ENCODE peak calls at places on chromosomes 6 and 20, in eight cellular contexts. One of them, this sample, is unnamed.

GRCh38 chr6:22828179-22829062 is 259.1 kb downstream of the HDGFL1 start:
- DNase-seq in Calu3: peak
- DNase-seq in NB4: peak
- DNase-seq in astrocyte of the spinal cord: peak
- DNase-seq in GM13976: no peak
- DNase-seq in WTC11: peak
- DNase-seq in activated B cell treated with CpG ODN at 0.5 μM for 24 hours: no peak
- DNase-seq in HCT116: peak
- DNase-seq in this sample: peak

GRCh38 chr6:34059914-34060313 is 86.0 kb downstream of the GRM4 start:
- DNase-seq in HCT116: no peak
- DNase-seq in NB4: no peak
- DNase-seq in astrocyte of the spinal cord: no peak
- DNase-seq in GM13976: no peak
- DNase-seq in WTC11: no peak
- DNase-seq in activated B cell treated with CpG ODN at 0.5 μM for 24 hours: no peak
- DNase-seq in Calu3: no peak
- DNase-seq in this sample: no peak

GRCh38 chr20:7399114-7399513 is 541.1 kb downstream of the HAO1 start:
- DNase-seq in activated B cell treated with CpG ODN at 0.5 μM for 24 hours: no peak
- DNase-seq in Calu3: no peak
- DNase-seq in HCT116: no peak
- DNase-seq in GM13976: no peak
- DNase-seq in astrocyte of the spinal cord: no peak
- DNase-seq in NB4: no peak
- DNase-seq in WTC11: no peak
- DNase-seq in this sample: no peak

GRCh38 chr6:152356659-152357058 is 280.5 kb downstream of the SYNE1 start:
- DNase-seq in HCT116: peak
- DNase-seq in astrocyte of the spinal cord: peak
- DNase-seq in activated B cell treated with CpG ODN at 0.5 μM for 24 hours: no peak
- DNase-seq in NB4: peak
- DNase-seq in Calu3: no peak
- DNase-seq in GM13976: peak
- DNase-seq in WTC11: no peak
- DNase-seq in this sample: peak

GRCh38 chr6:170448745-170449144 is 104.4 kb downstream of the PSMB1 start:
- DNase-seq in Calu3: no peak
- DNase-seq in astrocyte of the spinal cord: no peak
- DNase-seq in WTC11: no peak
- DNase-seq in activated B cell treated with CpG ODN at 0.5 μM for 24 hours: no peak
- DNase-seq in NB4: no peak
- DNase-seq in GM13976: no peak
- DNase-seq in HCT116: no peak
- DNase-seq in this sample: no peak

GRCh38 chr6:25769983-25770382 is 15.4 kb downstream of the SLC17A4 start:
- DNase-seq in Calu3: peak
- DNase-seq in GM13976: no peak
- DNase-seq in activated B cell treated with CpG ODN at 0.5 μM for 24 hours: no peak
- DNase-seq in NB4: no peak
- DNase-seq in astrocyte of the spinal cord: no peak
- DNase-seq in HCT116: no peak
- DNase-seq in WTC11: no peak
- DNase-seq in this sample: peak

GRCh38 chr6:163323719-163324118 is 90.8 kb upstream of the QKI start:
- DNase-seq in HCT116: no peak
- DNase-seq in NB4: no peak
- DNase-seq in Calu3: no peak
- DNase-seq in WTC11: no peak
- DNase-seq in astrocyte of the spinal cord: no peak
- DNase-seq in activated B cell treated with CpG ODN at 0.5 μM for 24 hours: no peak
- DNase-seq in GM13976: no peak
- DNase-seq in this sample: no peak

GRCh38 chr6:54060286-54060685 is 51.0 kb upstream of the MLIP start:
- DNase-seq in activated B cell treated with CpG ODN at 0.5 μM for 24 hours: no peak
- DNase-seq in Calu3: no peak
- DNase-seq in HCT116: no peak
- DNase-seq in WTC11: no peak
- DNase-seq in GM13976: no peak
- DNase-seq in astrocyte of the spinal cord: peak
- DNase-seq in NB4: no peak
- DNase-seq in this sample: peak

GRCh38 chr6:143064996-143065683 is 4.5 kb downstream of the AIG1 start:
- DNase-seq in activated B cell treated with CpG ODN at 0.5 μM for 24 hours: no peak
- DNase-seq in NB4: peak
- DNase-seq in GM13976: no peak
- DNase-seq in astrocyte of the spinal cord: peak
- DNase-seq in Calu3: peak
- DNase-seq in HCT116: no peak
- DNase-seq in WTC11: no peak
- DNase-seq in this sample: peak

GRCh38 chr6:28633445-28634215 is 107.9 kb downstream of the GPX5 start:
- DNase-seq in WTC11: peak
- DNase-seq in Calu3: no peak
- DNase-seq in HCT116: no peak
- DNase-seq in GM13976: no peak
- DNase-seq in astrocyte of the spinal cord: no peak
- DNase-seq in NB4: no peak
- DNase-seq in activated B cell treated with CpG ODN at 0.5 μM for 24 hours: no peak
- DNase-seq in this sample: no peak

GRCh38 chr20:49233226-49233625 is 14.0 kb downstream of the DDX27 start:
- DNase-seq in activated B cell treated with CpG ODN at 0.5 μM for 24 hours: no peak
- DNase-seq in GM13976: no peak
- DNase-seq in astrocyte of the spinal cord: no peak
- DNase-seq in Calu3: no peak
- DNase-seq in WTC11: no peak
- DNase-seq in NB4: no peak
- DNase-seq in HCT116: no peak
- DNase-seq in this sample: no peak

GRCh38 chr6:137700751-137701477 is 166.1 kb upstream of the TNFAIP3 start:
- DNase-seq in activated B cell treated with CpG ODN at 0.5 μM for 24 hours: no peak
- DNase-seq in GM13976: no peak
- DNase-seq in HCT116: no peak
- DNase-seq in Calu3: no peak
- DNase-seq in astrocyte of the spinal cord: no peak
- DNase-seq in NB4: no peak
- DNase-seq in WTC11: no peak
- DNase-seq in this sample: no peak

GRCh38 chr6:64230530-64230929 is 594.9 kb downstream of the PHF3 start:
- DNase-seq in Calu3: no peak
- DNase-seq in activated B cell treated with CpG ODN at 0.5 μM for 24 hours: no peak
- DNase-seq in NB4: no peak
- DNase-seq in WTC11: no peak
- DNase-seq in GM13976: no peak
- DNase-seq in HCT116: no peak
- DNase-seq in astrocyte of the spinal cord: no peak
- DNase-seq in this sample: no peak

GRCh38 chr6:78538002-78538401 is 329.3 kb upstream of the IRAK1BP1 start:
- DNase-seq in astrocyte of the spinal cord: no peak
- DNase-seq in activated B cell treated with CpG ODN at 0.5 μM for 24 hours: no peak
- DNase-seq in NB4: no peak
- DNase-seq in Calu3: no peak
- DNase-seq in HCT116: no peak
- DNase-seq in WTC11: no peak
- DNase-seq in GM13976: no peak
- DNase-seq in this sample: peak

GRCh38 chr6:104579464-104579863 is 280.3 kb downstream of the HACE1 start:
- DNase-seq in WTC11: no peak
- DNase-seq in GM13976: no peak
- DNase-seq in HCT116: no peak
- DNase-seq in Calu3: no peak
- DNase-seq in activated B cell treated with CpG ODN at 0.5 μM for 24 hours: no peak
- DNase-seq in NB4: no peak
- DNase-seq in astrocyte of the spinal cord: no peak
- DNase-seq in this sample: peak

GRCh38 chr6:74073429-74073828 is 377.4 kb downstream of the CD109 start:
- DNase-seq in activated B cell treated with CpG ODN at 0.5 μM for 24 hours: no peak
- DNase-seq in astrocyte of the spinal cord: peak
- DNase-seq in NB4: no peak
- DNase-seq in Calu3: no peak
- DNase-seq in HCT116: peak
- DNase-seq in GM13976: no peak
- DNase-seq in WTC11: no peak
- DNase-seq in this sample: peak

GRCh38 chr20:1005452-1006027 is 3.4 kb upstream of the RSPO4 start:
- DNase-seq in activated B cell treated with CpG ODN at 0.5 μM for 24 hours: no peak
- DNase-seq in Calu3: peak
- DNase-seq in NB4: peak
- DNase-seq in HCT116: peak
- DNase-seq in GM13976: peak
- DNase-seq in astrocyte of the spinal cord: no peak
- DNase-seq in WTC11: peak
- DNase-seq in this sample: peak

DNA sequence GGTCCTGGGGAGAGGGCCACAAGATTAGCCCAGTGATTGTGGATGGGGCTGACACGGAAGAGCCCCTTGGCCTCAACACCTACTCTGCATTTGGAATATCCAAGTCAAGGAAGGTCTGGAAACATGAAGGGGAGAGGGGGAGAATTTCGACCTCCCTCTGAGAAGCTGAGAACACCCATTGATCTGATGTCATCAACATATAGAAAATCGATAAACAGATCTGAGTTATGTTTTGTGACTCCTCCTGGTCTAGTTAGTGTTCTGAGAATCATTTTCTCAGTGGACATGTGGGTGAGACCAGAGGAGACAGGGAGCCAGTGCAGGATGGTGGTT is 108.0 kb downstream of the SLC22A3 start:
- DNase-seq in GM13976: no peak
- DNase-seq in astrocyte of the spinal cord: no peak
- DNase-seq in WTC11: no peak
- DNase-seq in HCT116: no peak
- DNase-seq in Calu3: no peak
- DNase-seq in activated B cell treated with CpG ODN at 0.5 μM for 24 hours: no peak
- DNase-seq in NB4: no peak
- DNase-seq in this sample: no peak
- TF ChIP-seq CTCF in GM13976: no peak
- TF ChIP-seq CTCF in astrocyte of the spinal cord: no peak
- TF ChIP-seq CTCF in WTC11: no peak
- TF ChIP-seq CTCF in HCT116: no peak
- TF ChIP-seq CTCF in Calu3: no peak
- TF ChIP-seq CTCF in activated B cell treated with CpG ODN at 0.5 μM for 24 hours: no peak
- TF ChIP-seq CTCF in NB4: no peak
- TF ChIP-seq CTCF in this sample: no peak

GRCh38 chr20:57061058-57061900 is 205.2 kb downstream of the BMP7 start:
- DNase-seq in NB4: peak
- DNase-seq in Calu3: peak
- DNase-seq in WTC11: peak
- DNase-seq in GM13976: no peak
- DNase-seq in astrocyte of the spinal cord: peak
- DNase-seq in HCT116: no peak
- DNase-seq in activated B cell treated with CpG ODN at 0.5 μM for 24 hours: no peak
- DNase-seq in this sample: peak
- TF ChIP-seq CTCF in NB4: peak
- TF ChIP-seq CTCF in Calu3: peak
- TF ChIP-seq CTCF in WTC11: peak
- TF ChIP-seq CTCF in GM13976: no peak
- TF ChIP-seq CTCF in astrocyte of the spinal cord: peak
- TF ChIP-seq CTCF in HCT116: peak
- TF ChIP-seq CTCF in activated B cell treated with CpG ODN at 0.5 μM for 24 hours: no peak
- TF ChIP-seq CTCF in this sample: no peak

DNA sequence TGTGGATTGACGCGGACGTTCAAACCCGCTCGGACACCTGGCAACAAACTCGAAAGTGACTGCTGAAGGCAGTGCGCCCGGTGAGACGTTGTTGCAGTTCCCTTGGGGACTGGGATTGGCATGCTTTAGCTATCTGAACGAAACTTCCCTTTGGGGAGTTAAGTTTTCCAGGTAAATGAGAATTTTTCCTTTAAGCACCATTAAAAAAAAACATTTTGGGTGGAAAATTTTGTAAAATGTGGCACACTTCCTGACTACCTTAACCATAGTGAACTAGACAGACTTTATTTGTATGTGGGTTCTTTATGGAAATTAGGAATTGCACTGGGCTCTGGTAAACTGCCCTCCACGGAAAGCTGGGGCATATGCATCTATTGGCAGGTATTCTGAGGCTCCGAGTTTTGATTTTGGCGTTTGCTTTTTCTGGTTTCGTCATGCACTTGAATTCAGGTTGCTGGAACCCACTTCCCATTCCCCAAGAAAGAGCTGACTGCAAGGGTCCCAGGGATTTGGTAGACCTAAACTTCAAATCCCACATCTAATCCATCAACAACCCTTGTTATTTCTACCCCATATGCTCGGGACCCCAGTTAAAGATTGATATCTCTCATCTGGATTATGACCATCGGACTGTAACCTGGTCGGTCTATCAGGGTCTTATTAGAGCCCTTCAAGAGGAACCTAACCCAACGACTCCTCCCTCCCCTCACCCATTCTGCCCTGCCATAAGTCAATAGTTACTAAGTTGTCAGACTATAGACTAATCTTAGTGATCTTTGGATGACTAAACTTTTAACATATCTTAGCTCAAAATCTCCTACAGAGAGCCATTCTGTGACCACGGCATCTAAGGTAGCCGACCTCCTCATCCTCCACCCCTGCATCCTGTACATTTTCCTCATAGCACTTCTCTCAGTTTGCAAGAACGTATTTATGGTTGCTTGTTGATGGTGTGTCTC is 800 bp upstream of the DYNLT1 start:
- DNase-seq in HCT116: no peak
- DNase-seq in astrocyte of the spinal cord: no peak
- DNase-seq in WTC11: no peak
- DNase-seq in GM13976: no peak
- DNase-seq in activated B cell treated with CpG ODN at 0.5 μM for 24 hours: no peak
- DNase-seq in Calu3: no peak
- DNase-seq in NB4: no peak
- DNase-seq in this sample: no peak
- TF ChIP-seq CTCF in HCT116: no peak
- TF ChIP-seq CTCF in astrocyte of the spinal cord: no peak
- TF ChIP-seq CTCF in WTC11: no peak
- TF ChIP-seq CTCF in GM13976: no peak
- TF ChIP-seq CTCF in activated B cell treated with CpG ODN at 0.5 μM for 24 hours: no peak
- TF ChIP-seq CTCF in Calu3: no peak
- TF ChIP-seq CTCF in NB4: no peak
- TF ChIP-seq CTCF in this sample: no peak

GRCh38 chr6:35955970-35956369 is 35.1 kb upstream of the SRPK1 start:
- DNase-seq in HCT116: no peak
- DNase-seq in WTC11: no peak
- DNase-seq in NB4: peak
- DNase-seq in GM13976: no peak
- DNase-seq in Calu3: peak
- DNase-seq in astrocyte of the spinal cord: no peak
- DNase-seq in activated B cell treated with CpG ODN at 0.5 μM for 24 hours: no peak
- DNase-seq in this sample: peak
- TF ChIP-seq CTCF in HCT116: peak
- TF ChIP-seq CTCF in WTC11: no peak
- TF ChIP-seq CTCF in NB4: peak
- TF ChIP-seq CTCF in GM13976: no peak
- TF ChIP-seq CTCF in Calu3: peak
- TF ChIP-seq CTCF in astrocyte of the spinal cord: peak
- TF ChIP-seq CTCF in activated B cell treated with CpG ODN at 0.5 μM for 24 hours: no peak
- TF ChIP-seq CTCF in this sample: peak